ENCODE peak calls at places on chromosome 4, in six cellular contexts. One of them, this sample, is unnamed.

GRCh38 chr4:183422962-183423653 is 21.3 kb upstream of the CDKN2AIP start:
- DNase-seq in tibial nerve: no peak
- DNase-seq in uterus: no peak
- DNase-seq in transverse colon: no peak
- DNase-seq in A549: no peak
- DNase-seq in spleen: no peak
- DNase-seq in this sample: no peak

GRCh38 chr4:107862658-107863057 is 37.9 kb downstream of the SGMS2 start:
- DNase-seq in tibial nerve: no peak
- DNase-seq in uterus: no peak
- DNase-seq in transverse colon: peak; percentile 14
- DNase-seq in A549: peak; percentile 71
- DNase-seq in spleen: no peak
- DNase-seq in this sample: no peak

GRCh38 chr4:121599049-121599448 is 97.7 kb downstream of the ANXA5 start:
- DNase-seq in tibial nerve: no peak
- DNase-seq in uterus: no peak
- DNase-seq in transverse colon: no peak
- DNase-seq in A549: no peak
- DNase-seq in spleen: no peak
- DNase-seq in this sample: no peak

GRCh38 chr4:4260185-4260751 is 12.2 kb upstream of the TMEM128 start:
- DNase-seq in tibial nerve: no peak
- DNase-seq in uterus: no peak
- DNase-seq in transverse colon: no peak
- DNase-seq in A549: peak; percentile 72
- DNase-seq in spleen: no peak
- DNase-seq in this sample: no peak

GRCh38 chr4:54498661-54499111 is 159.1 kb upstream of the KIT start:
- DNase-seq in tibial nerve: no peak
- DNase-seq in uterus: no peak
- DNase-seq in transverse colon: no peak
- DNase-seq in A549: peak; percentile 11
- DNase-seq in spleen: no peak
- DNase-seq in this sample: no peak

GRCh38 chr4:85779165-85779564 is 304.2 kb downstream of the ARHGAP24 start:
- DNase-seq in tibial nerve: no peak
- DNase-seq in uterus: no peak
- DNase-seq in transverse colon: no peak
- DNase-seq in A549: no peak
- DNase-seq in spleen: no peak
- DNase-seq in this sample: no peak

GRCh38 chr4:139501531-139502311 is 47.8 kb downstream of the RAB33B start:
- DNase-seq in tibial nerve: no peak
- DNase-seq in uterus: no peak
- DNase-seq in transverse colon: no peak
- DNase-seq in A549: no peak
- DNase-seq in spleen: no peak
- DNase-seq in this sample: no peak

GRCh38 chr4:16140520-16141249 is 56.9 kb upstream of the PROM1 start:
- DNase-seq in tibial nerve: peak; percentile 33
- DNase-seq in uterus: no peak
- DNase-seq in transverse colon: peak; percentile 84
- DNase-seq in A549: peak; percentile 32
- DNase-seq in spleen: no peak
- DNase-seq in this sample: no peak

GRCh38 chr4:83251074-83251835 is 33.3 kb downstream of the COQ2 start:
- DNase-seq in tibial nerve: no peak
- DNase-seq in uterus: no peak
- DNase-seq in transverse colon: no peak
- DNase-seq in A549: no peak
- DNase-seq in spleen: no peak
- DNase-seq in this sample: no peak

GRCh38 chr4:138645289-138645688 is 370.3 kb upstream of the NOCT start:
- DNase-seq in tibial nerve: no peak
- DNase-seq in uterus: no peak
- DNase-seq in transverse colon: no peak
- DNase-seq in A549: no peak
- DNase-seq in spleen: no peak
- DNase-seq in this sample: no peak

GRCh38 chr4:142752331-142752830 is 93.7 kb downstream of the INPP4B start:
- DNase-seq in tibial nerve: no peak
- DNase-seq in uterus: no peak
- DNase-seq in transverse colon: no peak
- DNase-seq in A549: no peak
- DNase-seq in spleen: no peak
- DNase-seq in this sample: no peak

GRCh38 chr4:173284463-173284862 is 49.7 kb downstream of the HMGB2 start:
- DNase-seq in tibial nerve: no peak
- DNase-seq in uterus: no peak
- DNase-seq in transverse colon: no peak
- DNase-seq in A549: no peak
- DNase-seq in spleen: no peak
- DNase-seq in this sample: no peak

GRCh38 chr4:60502733-60503132 is 697.4 kb upstream of the ADGRL3 start:
- DNase-seq in tibial nerve: no peak
- DNase-seq in uterus: no peak
- DNase-seq in transverse colon: no peak
- DNase-seq in A549: no peak
- DNase-seq in spleen: no peak
- DNase-seq in this sample: no peak

GRCh38 chr4:43776371-43776770 is 672.2 kb downstream of the KCTD8 start:
- DNase-seq in tibial nerve: no peak
- DNase-seq in uterus: no peak
- DNase-seq in transverse colon: no peak
- DNase-seq in A549: no peak
- DNase-seq in spleen: no peak
- DNase-seq in this sample: no peak

GRCh38 chr4:24102621-24103020 is 212.8 kb upstream of the PPARGC1A start:
- DNase-seq in tibial nerve: no peak
- DNase-seq in uterus: no peak
- DNase-seq in transverse colon: no peak
- DNase-seq in A549: no peak
- DNase-seq in spleen: no peak
- DNase-seq in this sample: no peak

GRCh38 chr4:10089346-10089745 is 27.3 kb downstream of the WDR1 start:
- DNase-seq in tibial nerve: no peak
- DNase-seq in uterus: no peak
- DNase-seq in transverse colon: peak; percentile 88
- DNase-seq in A549: peak; percentile 33
- DNase-seq in spleen: peak; percentile 59
- DNase-seq in this sample: peak; percentile 85

GRCh38 chr4:155787113-155787710 is 28.4 kb downstream of the GUCY1B1 start:
- DNase-seq in tibial nerve: peak; percentile 24
- DNase-seq in uterus: no peak
- DNase-seq in transverse colon: no peak
- DNase-seq in A549: peak; percentile 49
- DNase-seq in spleen: no peak
- DNase-seq in this sample: no peak

GRCh38 chr4:67087897-67088296 is 457.4 kb downstream of the CENPC start:
- DNase-seq in tibial nerve: peak; percentile 64
- DNase-seq in uterus: no peak
- DNase-seq in transverse colon: peak; percentile 35
- DNase-seq in A549: peak; percentile 18
- DNase-seq in spleen: no peak
- DNase-seq in this sample: no peak

GRCh38 chr4:108619372-108620100 is 840 bp upstream of the RPL34 start:
- DNase-seq in tibial nerve: no peak
- DNase-seq in uterus: no peak
- DNase-seq in transverse colon: no peak
- DNase-seq in A549: no peak
- DNase-seq in spleen: no peak
- DNase-seq in this sample: no peak

GRCh38 chr4:141637565-141637964 is 1.2 kb downstream of the IL15 start:
- DNase-seq in tibial nerve: no peak
- DNase-seq in uterus: no peak
- DNase-seq in transverse colon: no peak
- DNase-seq in A549: no peak
- DNase-seq in spleen: no peak
- DNase-seq in this sample: no peak

GRCh38 chr4:170990989-170991589 is 822.1 kb upstream of the GALNTL6 start:
- DNase-seq in tibial nerve: no peak
- DNase-seq in uterus: no peak
- DNase-seq in transverse colon: no peak
- DNase-seq in A549: peak; percentile 10
- DNase-seq in spleen: no peak
- DNase-seq in this sample: no peak

GRCh38 chr4:93480452-93480851 is 348.1 kb upstream of the ATOH1 start:
- DNase-seq in tibial nerve: no peak
- DNase-seq in uterus: no peak
- DNase-seq in transverse colon: no peak
- DNase-seq in A549: no peak
- DNase-seq in spleen: no peak
- DNase-seq in this sample: no peak

GRCh38 chr4:147635348-147635747 is 18.2 kb downstream of the TMEM184C start:
- DNase-seq in tibial nerve: no peak
- DNase-seq in uterus: no peak
- DNase-seq in transverse colon: no peak
- DNase-seq in A549: no peak
- DNase-seq in spleen: no peak
- DNase-seq in this sample: no peak

GRCh38 chr4:147640331-147640730 is 23.1 kb downstream of the TMEM184C start:
- DNase-seq in tibial nerve: no peak
- DNase-seq in uterus: no peak
- DNase-seq in transverse colon: no peak
- DNase-seq in A549: no peak
- DNase-seq in spleen: no peak
- DNase-seq in this sample: no peak

GRCh38 chr4:147638365-147638764 is 21.2 kb downstream of the TMEM184C start:
- DNase-seq in tibial nerve: no peak
- DNase-seq in uterus: no peak
- DNase-seq in transverse colon: no peak
- DNase-seq in A549: no peak
- DNase-seq in spleen: no peak
- DNase-seq in this sample: no peak

GRCh38 chr4:147638942-147639341 is 21.7 kb downstream of the TMEM184C start:
- DNase-seq in tibial nerve: no peak
- DNase-seq in uterus: no peak
- DNase-seq in transverse colon: no peak
- DNase-seq in A549: no peak
- DNase-seq in spleen: no peak
- DNase-seq in this sample: no peak

GRCh38 chr4:147639388-147639787 is 22.2 kb downstream of the TMEM184C start:
- DNase-seq in tibial nerve: no peak
- DNase-seq in uterus: no peak
- DNase-seq in transverse colon: no peak
- DNase-seq in A549: no peak
- DNase-seq in spleen: no peak
- DNase-seq in this sample: no peak
- TF ChIP-seq POLR2A in tibial nerve: no peak
- TF ChIP-seq POLR2A in uterus: no peak
- TF ChIP-seq POLR2A in transverse colon: no peak
- TF ChIP-seq POLR2A in A549: no peak
- TF ChIP-seq POLR2A in spleen: no peak
- TF ChIP-seq POLR2A in this sample: no peak

GRCh38 chr4:69503558-69503957 is 7.9 kb upstream of the UGT2B4 start:
- DNase-seq in tibial nerve: no peak
- DNase-seq in uterus: no peak
- DNase-seq in transverse colon: no peak
- DNase-seq in A549: no peak
- DNase-seq in spleen: no peak
- DNase-seq in this sample: no peak
- TF ChIP-seq CTCF in tibial nerve: no peak
- TF ChIP-seq CTCF in uterus: no peak
- TF ChIP-seq CTCF in transverse colon: no peak
- TF ChIP-seq CTCF in A549: no peak
- TF ChIP-seq CTCF in spleen: no peak
- TF ChIP-seq CTCF in this sample: no peak

GRCh38 chr4:186255122-186255521 is 10.9 kb upstream of the F11 start:
- DNase-seq in tibial nerve: no peak
- DNase-seq in uterus: no peak
- DNase-seq in transverse colon: no peak
- DNase-seq in A549: no peak
- DNase-seq in spleen: no peak
- DNase-seq in this sample: no peak

GRCh38 chr4:186258216-186258811 is 7.7 kb upstream of the F11 start:
- DNase-seq in tibial nerve: no peak
- DNase-seq in uterus: no peak
- DNase-seq in transverse colon: no peak
- DNase-seq in A549: no peak
- DNase-seq in spleen: no peak
- DNase-seq in this sample: no peak

GRCh38 chr4:186264660-186265059 is 1.3 kb upstream of the F11 start:
- DNase-seq in tibial nerve: no peak
- DNase-seq in uterus: no peak
- DNase-seq in transverse colon: no peak
- DNase-seq in A549: no peak
- DNase-seq in spleen: no peak
- DNase-seq in this sample: no peak

GRCh38 chr4:186260504-186261448 is 5.2 kb upstream of the F11 start:
- DNase-seq in tibial nerve: no peak
- DNase-seq in uterus: no peak
- DNase-seq in transverse colon: no peak
- DNase-seq in A549: no peak
- DNase-seq in spleen: no peak
- DNase-seq in this sample: no peak

GRCh38 chr4:186260117-186260503 is 5.9 kb upstream of the F11 start:
- DNase-seq in tibial nerve: no peak
- DNase-seq in uterus: no peak
- DNase-seq in transverse colon: no peak
- DNase-seq in A549: no peak
- DNase-seq in spleen: no peak
- DNase-seq in this sample: no peak
- TF ChIP-seq POLR2A in tibial nerve: no peak
- TF ChIP-seq POLR2A in uterus: no peak
- TF ChIP-seq POLR2A in transverse colon: no peak
- TF ChIP-seq POLR2A in A549: no peak
- TF ChIP-seq POLR2A in spleen: no peak
- TF ChIP-seq POLR2A in this sample: no peak

DNA sequence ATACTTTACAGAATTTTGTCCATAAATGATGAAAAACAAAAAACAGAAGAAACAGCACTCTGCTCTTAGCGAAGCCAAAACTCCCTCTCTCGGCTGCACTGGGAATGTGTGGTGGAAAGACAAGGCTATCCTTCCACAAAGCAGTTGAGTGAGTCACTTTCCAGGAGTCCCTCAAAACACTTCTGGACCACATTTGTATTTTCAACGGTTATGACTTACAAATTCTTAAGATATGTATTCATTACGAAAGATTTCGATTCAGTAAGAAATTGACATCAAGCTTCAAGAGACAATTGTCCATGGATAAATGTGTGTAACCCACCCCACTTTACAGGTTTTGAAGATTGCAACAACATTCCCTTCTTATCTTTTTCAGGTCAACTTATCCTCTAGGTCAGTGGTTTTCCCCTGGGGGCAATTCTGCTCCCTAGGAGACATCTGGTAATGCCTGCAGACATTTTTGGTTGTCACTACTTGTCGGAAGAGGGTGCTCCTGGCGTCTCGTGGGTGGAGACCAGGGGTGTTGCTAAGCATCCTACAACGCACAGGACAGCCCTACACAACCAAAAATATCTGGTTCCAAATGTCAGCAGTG is 66.7 kb upstream of the MTNR1A start:
- DNase-seq in tibial nerve: no peak
- DNase-seq in uterus: no peak
- DNase-seq in transverse colon: no peak
- DNase-seq in A549: no peak
- DNase-seq in spleen: no peak
- DNase-seq in this sample: no peak
- TF ChIP-seq CTCF in tibial nerve: no peak
- TF ChIP-seq CTCF in uterus: peak; percentile 3
- TF ChIP-seq CTCF in transverse colon: no peak
- TF ChIP-seq CTCF in A549: no peak
- TF ChIP-seq CTCF in spleen: no peak
- TF ChIP-seq CTCF in this sample: no peak

This sample was measured in Peyer's patch.